ENCODE peak calls at places on chromosomes 1 and 21, in four cellular contexts. B is memory B cell; W is activated effector memory CD4-positive, alpha-beta T cell treated with anti-CD3 and anti-CD28 coated beads, Interleukin-2, amount 50 U/mL, for 16 hours; V is EH. M is an unnamed sample.

GRCh38 chr1:228846952-228847351 is 111.7 kb downstream of the RHOU start:
- DNase-seq in B (no peak), W (no peak), V (no peak), M (no peak)

GRCh38 chr21:38869946-38870345 is 64.2 kb downstream of the ETS2 start:
- DNase-seq in B (no peak), W (no peak), V (peak), M (peak)

GRCh38 chr21:33881689-33882440 is 33.7 kb downstream of the ATP5PO start:
- DNase-seq in B (no peak), W (no peak), V (no peak), M (peak)

GRCh38 chr1:68464891-68465290 is 15.1 kb upstream of the RPE65 start:
- DNase-seq in B (no peak), W (no peak), V (no peak), M (no peak)

GRCh38 chr1:30998887-30999286 is 66.6 kb downstream of the PUM1 start:
- DNase-seq in B (no peak), W (no peak), V (no peak), M (no peak)

GRCh38 chr1:153789478-153790148 is 14.4 kb downstream of the SLC27A3 start:
- DNase-seq in B (no peak), W (no peak), V (no peak), M (no peak)

GRCh38 chr1:27554293-27554692 is 49.7 kb downstream of the AHDC1 start:
- DNase-seq in B (no peak), W (no peak), V (no peak), M (no peak)

GRCh38 chr1:229118662-229119061 is 152.2 kb upstream of the RAB4A start:
- DNase-seq in B (no peak), W (no peak), V (no peak), M (no peak)

GRCh38 chr1:67170751-67171573 is 4.7 kb downstream of the IL23R start:
- DNase-seq in B (no peak), W (no peak), V (no peak), M (no peak)

GRCh38 chr1:64757213-64757612 is 12.3 kb downstream of the RAVER2 start:
- DNase-seq in B (no peak), W (no peak), V (no peak), M (no peak)

GRCh38 chr1:17215545-17215890 is 10.6 kb downstream of the PADI1 start:
- DNase-seq in B (no peak), W (no peak), V (peak), M (peak)

GRCh38 chr1:228370439-228370940 is 36.1 kb downstream of the TRIM11 start:
- DNase-seq in B (no peak), W (no peak), V (no peak), M (no peak)

GRCh38 chr1:62462370-62462769 is 25.5 kb downstream of the USP1 start:
- DNase-seq in B (no peak), W (no peak), V (no peak), M (no peak)

GRCh38 chr21:33841561-33841960 is 74.0 kb downstream of the ATP5PO start:
- DNase-seq in B (no peak), W (no peak), V (no peak), M (no peak)

GRCh38 chr1:145846191-145846590 is 761 bp downstream of the NUDT17 start:
- DNase-seq in B (peak), W (peak), V (peak), M (no peak)

GRCh38 chr1:30525980-30526651 is 197.3 kb downstream of the MATN1 start:
- DNase-seq in B (no peak), W (peak), V (peak), M (peak)

GRCh38 chr1:196861429-196861828 is 26.4 kb upstream of the CFHR4 start:
- DNase-seq in B (no peak), W (no peak), V (no peak), M (no peak)

M was measured in brain microvascular endothelial cell.